ENCODE peak calls at places on chromosomes 16 and 17, in five cellular contexts. W is K562, U is H1, I is GM12878, G is HepG2. E is an unnamed sample.

GRCh38 chr16:23359092-23359760 is 57.1 kb downstream of the SCNN1B start:
- DNase-seq in W (no peak), U (no peak), I (no peak), G (no peak), E (no peak)

GRCh38 chr16:57711331-57711730 is 16.7 kb downstream of the DRC7 start:
- DNase-seq in W (no peak), U (no peak), I (no peak), G (no peak), E (no peak)

GRCh38 chr16:2517954-2518605 is 2.1 kb upstream of the AMDHD2 start:
- DNase-seq in W (no peak), U (no peak), I (no peak), G (no peak), E (no peak)

GRCh38 chr17:10243905-10244844 is 45.8 kb upstream of the GAS7 start:
- DNase-seq in W (no peak), U (no peak), I (no peak), G (no peak), E (no peak)

GRCh38 chr17:2881295-2881694 is 85.1 kb downstream of the RAP1GAP2 start:
- DNase-seq in W (no peak), U (no peak), I (no peak), G (no peak), E (no peak)

GRCh38 chr16:69906838-69907301 is 44.3 kb upstream of the CLEC18A start:
- DNase-seq in W (no peak), U (no peak), I (no peak), G (no peak), E (no peak)

GRCh38 chr16:86457621-86458456 is 52.5 kb upstream of the FOXF1 start:
- DNase-seq in W (no peak), U (no peak), I (no peak), G (no peak), E (no peak)

GRCh38 chr17:6218333-6218732 is 148.2 kb downstream of the WSCD1 start:
- DNase-seq in W (no peak), U (no peak), I (no peak), G (no peak), E (no peak)

GRCh38 chr17:41967141-41967920 is 736 bp downstream of the CNP start:
- DNase-seq in W (peak; percentile 48), U (no peak), I (no peak), G (peak; percentile 82), E (peak; percentile 4)

GRCh38 chr16:66681676-66682075 is 14.9 kb downstream of the CMTM4 start:
- DNase-seq in W (no peak), U (no peak), I (no peak), G (no peak), E (no peak)

GRCh38 chr16:67683767-67684166 is 17.2 kb downstream of the C16orf86 start:
- DNase-seq in W (no peak), U (no peak), I (no peak), G (no peak), E (no peak)

GRCh38 chr16:11696266-11697012 is 28.2 kb downstream of the SNN start:
- DNase-seq in W (no peak), U (no peak), I (no peak), G (no peak), E (no peak)

GRCh38 chr17:43720311-43721060 is 38.1 kb downstream of the SOST start:
- DNase-seq in W (peak; percentile 52), U (no peak), I (no peak), G (peak; percentile 41), E (no peak)

GRCh38 chr17:31226950-31227349 is 70.1 kb downstream of the OMG start:
- DNase-seq in W (peak; percentile 45), U (no peak), I (no peak), G (no peak), E (no peak)

GRCh38 chr17:40530988-40531971 is 29.9 kb upstream of the TNS4 start:
- DNase-seq in W (no peak), U (no peak), I (peak; percentile 71), G (no peak), E (no peak)

GRCh38 chr17:49365667-49366066 is 3.6 kb upstream of the ZNF652 start:
- DNase-seq in W (peak; percentile 37), U (no peak), I (no peak), G (peak; percentile 56), E (peak; percentile 65)

GRCh38 chr17:78359936-78360370 is at the start of gene SOCS3:
- DNase-seq in W (peak; percentile 99), U (peak; percentile 75), I (no peak), G (peak; percentile 86), E (peak; percentile 93)

GRCh38 chr17:78360371-78361226 is 722 bp upstream of the SOCS3 start:
- DNase-seq in W (peak; percentile 92), U (peak; percentile 73), I (no peak), G (peak; percentile 80), E (peak; percentile 85)

GRCh38 chr17:78358538-78359215 is 1.2 kb downstream of the SOCS3 start:
- DNase-seq in W (peak; percentile 59), U (no peak), I (no peak), G (no peak), E (no peak)

GRCh38 chr17:78357687-78358537 is 2.0 kb downstream of the SOCS3 start:
- DNase-seq in W (no peak), U (no peak), I (no peak), G (no peak), E (no peak)

DNA sequence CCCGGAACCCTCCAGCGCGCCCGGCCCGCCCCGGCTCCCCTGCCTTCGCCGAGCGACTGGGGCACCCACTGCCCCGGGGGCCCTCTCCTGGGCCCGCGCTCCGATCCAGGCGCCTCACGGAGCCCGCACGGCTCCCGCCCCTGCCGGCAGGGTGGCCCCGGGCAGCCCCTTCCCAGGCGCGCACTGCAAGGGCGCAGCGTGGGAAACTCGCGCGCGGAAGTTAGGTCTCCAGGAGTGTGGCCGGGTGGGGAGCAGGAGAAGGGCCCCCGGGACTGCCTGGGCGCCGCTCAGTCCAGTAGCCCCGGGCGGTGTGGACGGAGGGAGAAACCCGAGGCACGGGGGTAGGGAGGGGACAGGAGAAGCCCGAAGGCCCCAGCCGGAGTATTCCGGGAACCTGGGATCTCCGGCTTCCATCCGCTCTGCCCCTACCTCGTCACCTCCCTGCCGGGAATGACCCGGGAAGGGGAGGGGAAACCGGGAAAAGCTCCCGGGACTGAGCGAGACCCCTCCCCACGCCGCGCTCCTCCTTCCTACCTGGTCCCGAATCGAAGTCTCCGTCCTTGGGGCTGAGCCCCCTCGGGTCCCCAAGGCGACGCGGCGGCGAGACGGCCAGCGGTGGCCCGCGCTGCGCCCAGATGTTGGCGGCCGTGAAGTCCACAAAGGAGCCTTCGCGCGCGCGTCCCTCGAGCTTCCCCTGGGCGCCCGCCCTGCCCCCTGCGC is 501 bp downstream of the SOCS3 start:
- DNase-seq in W (peak; percentile 42), U (no peak), I (no peak), G (no peak), E (no peak)
- H2AFZ ChIP-seq in W (no peak overlapping the region), U (no peak overlapping the region), I (no peak overlapping the region), G (no peak overlapping the region), E (no peak overlapping the region)

GRCh38 chr17:45825792-45826191 is 18.9 kb upstream of the SPPL2C start:
- DNase-seq in W (no peak), U (no peak), I (no peak), G (no peak), E (no peak)

GRCh38 chr17:45821147-45821546 is 23.5 kb upstream of the SPPL2C start:
- DNase-seq in W (no peak), U (no peak), I (no peak), G (no peak), E (no peak)

GRCh38 chr17:45824475-45824874 is 20.2 kb upstream of the SPPL2C start:
- DNase-seq in W (no peak), U (no peak), I (no peak), G (no peak), E (no peak)

GRCh38 chr17:45824901-45825492 is 19.7 kb upstream of the SPPL2C start:
- DNase-seq in W (no peak), U (no peak), I (no peak), G (no peak), E (no peak)

DNA sequence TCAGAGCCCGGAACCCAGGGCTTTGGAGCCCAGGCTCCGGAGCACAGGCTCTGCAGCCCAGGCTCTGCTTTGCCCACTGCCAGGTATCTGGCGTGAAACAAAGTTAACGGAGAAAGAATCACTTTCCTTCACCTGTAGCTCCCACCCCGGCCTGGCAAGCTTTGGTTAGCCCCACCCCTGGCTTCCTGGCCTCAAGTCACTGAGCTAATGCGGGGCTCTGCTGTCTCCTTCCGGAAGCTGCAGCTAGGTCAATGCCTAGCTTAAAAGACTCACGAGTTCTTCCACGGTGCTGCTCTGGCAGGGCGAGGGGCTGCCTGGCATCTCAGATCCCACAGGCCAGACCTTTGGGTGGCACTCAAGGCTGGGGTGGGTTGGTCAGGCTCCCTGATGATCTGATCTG is 21.1 kb upstream of the SPPL2C start:
- DNase-seq in W (no peak), U (no peak), I (no peak), G (no peak), E (no peak)
- TF ChIP-seq ATF3 in W (no peak), U (no peak), I (no peak), G (no peak), E (no peak)

DNA sequence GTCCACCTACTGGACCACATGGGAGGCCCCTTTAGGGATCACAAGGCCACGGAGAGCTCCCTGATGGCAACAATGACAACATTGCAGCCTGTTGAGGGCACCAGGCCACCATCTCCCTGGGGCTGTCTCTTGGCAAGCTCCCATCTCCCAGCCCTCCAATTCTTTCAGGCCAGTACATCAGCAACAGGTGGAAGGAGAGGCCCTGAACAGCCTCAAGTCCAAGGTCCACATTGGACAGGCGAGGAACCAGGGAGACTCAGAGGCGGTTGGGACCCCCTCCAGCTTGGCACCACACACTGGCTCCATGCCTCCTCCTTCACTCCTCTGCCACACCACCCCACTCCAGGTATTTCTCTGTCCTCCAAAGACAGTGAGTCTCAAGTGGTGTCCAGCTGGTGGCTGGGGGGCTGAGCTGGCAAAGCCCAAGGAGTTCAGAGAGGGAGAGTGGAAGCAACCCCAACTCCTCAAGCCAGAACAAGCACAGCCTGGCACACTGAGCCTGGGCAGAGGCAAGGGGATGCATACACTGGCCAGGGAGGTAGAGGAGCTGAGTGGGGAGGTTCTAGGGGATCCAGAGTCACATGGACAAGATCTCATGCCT is 1.3 kb upstream of the ACAP1 start:
- DNase-seq in W (no peak), U (no peak), I (no peak), G (no peak), E (no peak)
- H2AFZ ChIP-seq in W (no peak overlapping the region), U (no peak overlapping the region), I (no peak overlapping the region), G (no peak overlapping the region), E (no peak overlapping the region)

GRCh38 chr17:63962298-63962744 is 10.4 kb downstream of the SCN4A start:
- DNase-seq in W (no peak), U (no peak), I (no peak), G (peak; percentile 70), E (no peak)
- TF ChIP-seq ATF3 in W (no peak), U (no peak), I (no peak), G (peak; percentile 45), E (no peak)

DNA sequence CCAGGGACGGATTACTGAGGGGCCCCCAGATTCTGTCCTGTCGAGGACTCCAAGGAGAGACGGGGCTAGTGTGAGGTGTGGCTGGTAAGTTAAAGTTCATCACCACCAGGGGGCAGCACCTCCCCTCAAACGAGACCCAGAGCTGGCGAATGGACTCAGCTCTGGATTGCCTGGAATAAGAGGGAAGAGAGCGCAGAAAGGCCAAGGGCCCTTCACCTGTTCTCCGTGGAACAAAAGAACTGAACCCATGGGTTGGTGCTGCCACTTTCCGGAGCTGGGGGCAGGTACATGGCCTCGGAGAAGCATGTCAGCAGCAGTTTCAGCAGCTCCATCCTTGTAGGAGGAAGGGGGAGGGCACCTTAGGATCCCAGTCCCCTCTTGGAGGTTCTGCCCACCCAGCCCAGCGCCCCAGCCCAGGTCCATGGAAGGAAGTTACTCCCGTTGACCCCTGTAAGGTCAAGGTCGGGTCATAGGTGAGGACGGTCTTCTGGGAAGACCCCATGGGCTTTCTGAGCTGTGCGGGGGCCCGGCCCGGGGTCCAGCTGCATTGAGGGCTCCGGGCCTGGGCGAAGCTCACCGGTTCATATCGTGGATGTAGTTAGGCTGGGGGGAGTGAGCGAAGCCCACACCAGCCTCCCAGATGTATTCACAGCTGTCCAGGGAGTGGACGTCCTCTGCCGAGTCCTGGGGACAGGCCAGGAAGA is 10.8 kb downstream of the HID1 start:
- DNase-seq in W (peak; percentile 92), U (peak; percentile 70), I (no peak), G (peak; percentile 85), E (peak; percentile 80)
- H2AFZ ChIP-seq in W (peak overlapping the region; percentile 38), U (no peak overlapping the region), I (no peak overlapping the region), G (no peak overlapping the region), E (no peak overlapping the region)